ENCODE peak calls at places on chromosomes 1 and 21, in six cellular contexts. X is ovary, E is EL, T is H4, G is activated T-cell treated with anti-CD3 and anti-CD28 coated beads for 1 hour, N is C1 segment of cervical spinal cord. U is an unnamed sample.

GRCh38 chr1:212004888-212005287 is 30.5 kb downstream of the INTS7 start:
- DNase-seq in X (no peak), E (no peak), T (no peak), G (no peak), N (no peak), U (no peak)

GRCh38 chr21:45886610-45887026 is 95.0 kb upstream of the COL6A1 start:
- DNase-seq in X (no peak), E (no peak), T (no peak), G (no peak), N (no peak), U (no peak)

GRCh38 chr1:102191723-102192122 is 195.0 kb upstream of the OLFM3 start:
- DNase-seq in X (no peak), E (peak), T (peak), G (no peak), N (no peak), U (no peak)

GRCh38 chr21:44965251-44966022 is 25.6 kb downstream of the SLX9 start:
- DNase-seq in X (no peak), E (peak), T (no peak), G (no peak), N (no peak), U (peak)

GRCh38 chr1:63074321-63074720 is 248.0 kb upstream of the FOXD3 start:
- DNase-seq in X (no peak), E (no peak), T (no peak), G (no peak), N (no peak), U (no peak)

GRCh38 chr21:45981641-45982255 is at the start of gene COL6A1:
- DNase-seq in X (peak), E (peak), T (peak), G (peak), N (peak), U (no peak)

GRCh38 chr1:2492091-2492490 is 16.0 kb downstream of the PLCH2 start:
- DNase-seq in X (no peak), E (no peak), T (no peak), G (no peak), N (no peak), U (no peak)

GRCh38 chr1:211735208-211736170 is 60.1 kb upstream of the NEK2 start:
- DNase-seq in X (peak), E (peak), T (peak), G (no peak), N (peak), U (no peak)

GRCh38 chr1:181141431-181141910 is 53.0 kb downstream of the IER5 start:
- DNase-seq in X (no peak), E (peak), T (no peak), G (no peak), N (peak), U (no peak)

GRCh38 chr1:161198877-161199431 is at the start of gene ADAMTS4:
- DNase-seq in X (peak), E (peak), T (no peak), G (no peak), N (peak), U (no peak)

GRCh38 chr1:204615881-204616280 is 69.7 kb downstream of the LRRN2 start:
- DNase-seq in X (no peak), E (no peak), T (no peak), G (no peak), N (no peak), U (no peak)

GRCh38 chr1:41840592-41841246 is 78.0 kb downstream of the HIVEP3 start:
- DNase-seq in X (no peak), E (peak), T (no peak), G (no peak), N (peak), U (no peak)

GRCh38 chr1:150604226-150604588 is 24.8 kb upstream of the MCL1 start:
- DNase-seq in X (no peak), E (no peak), T (no peak), G (no peak), N (no peak), U (no peak)

GRCh38 chr1:53175302-53175913 is 21.2 kb upstream of the CPT2 start:
- DNase-seq in X (no peak), E (no peak), T (no peak), G (no peak), N (no peak), U (no peak)

GRCh38 chr1:228900099-228900965 is 165.1 kb downstream of the RHOU start:
- DNase-seq in X (peak), E (no peak), T (no peak), G (no peak), N (peak), U (no peak)

U was measured in CMK.